ENCODE peak calls at places on chromosome 5, in six cellular contexts. J, W, D, L, Z and P are unnamed samples.

GRCh38 chr5:39219433-39219832 is at the start of gene FYB1:
- DNase-seq in W (no peak), J (peak), D (no peak), Z (no peak), L (no peak), P (peak)

GRCh38 chr5:95958308-95959014 is 3.2 kb downstream of the ELL2 start:
- DNase-seq in D (peak), L (peak), J (no peak), Z (no peak), W (no peak), P (no peak)

GRCh38 chr5:161086456-161086855 is 234.4 kb upstream of the ATP10B start:
- DNase-seq in D (no peak), J (no peak), W (no peak), L (no peak), Z (no peak), P (no peak)

GRCh38 chr5:37789991-37790390 is 49.9 kb downstream of the GDNF start:
- DNase-seq in W (no peak), J (no peak), L (no peak), Z (no peak), D (no peak), P (no peak)

GRCh38 chr5:151660616-151661015 is 26.1 kb downstream of the SPARC start:
- DNase-seq in L (no peak), Z (no peak), D (no peak), J (no peak), W (no peak), P (no peak)

GRCh38 chr5:171906703-171907590 is 99.5 kb downstream of the FBXW11 start:
- DNase-seq in J (no peak), W (no peak), D (no peak), Z (no peak), L (no peak), P (no peak)

GRCh38 chr5:139654875-139655491 is 6.8 kb downstream of the CXXC5 start:
- DNase-seq in L (peak), W (no peak), D (no peak), Z (no peak), J (no peak), P (no peak)

GRCh38 chr5:68252678-68253520 is 37.3 kb downstream of the PIK3R1 start:
- DNase-seq in W (peak), D (peak), L (peak), Z (peak), J (peak), P (peak)

GRCh38 chr5:157038568-157039187 is 20.2 kb downstream of the HAVCR1 start:
- DNase-seq in D (no peak), J (no peak), L (no peak), Z (no peak), W (no peak), P (no peak)

GRCh38 chr5:40441733-40442132 is 238.0 kb upstream of the PTGER4 start:
- DNase-seq in W (no peak), Z (no peak), J (no peak), L (no peak), D (no peak), P (no peak)

DNA sequence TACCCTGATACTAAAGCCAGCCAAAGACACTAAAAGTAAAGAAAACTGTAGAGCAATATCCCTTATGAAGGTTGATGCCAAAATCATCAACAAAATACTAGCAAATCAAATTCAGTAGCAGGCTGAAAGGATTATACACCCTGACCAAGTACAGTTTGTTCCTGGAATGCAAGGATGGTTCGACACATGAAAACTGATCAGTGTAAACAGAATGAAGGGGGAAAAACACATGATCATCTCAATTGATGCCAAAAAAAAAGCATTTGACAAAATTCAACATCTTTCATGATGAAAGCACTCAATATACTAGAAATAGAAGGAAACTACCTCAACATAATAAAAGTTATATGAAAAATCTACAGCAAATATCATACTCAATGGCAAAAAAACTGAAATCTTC is 43.5 kb upstream of the LRRC14B start:
- DNase-seq in J (no peak), W (no peak), L (no peak), D (no peak), Z (peak), P (no peak)
- TF ChIP-seq POLR2AphosphoS5 in J (no peak), W (no peak), L (no peak), D (no peak), Z (no peak), P (no peak)

GRCh38 chr5:16457853-16458252 is 7.7 kb downstream of the ZNF622 start:
- DNase-seq in D (no peak), W (no peak), J (no peak), L (no peak), Z (no peak), P (no peak)

GRCh38 chr5:16461782-16462181 is 3.8 kb downstream of the ZNF622 start:
- DNase-seq in W (no peak), Z (no peak), J (no peak), D (no peak), L (no peak), P (no peak)

GRCh38 chr5:16459451-16459850 is 6.1 kb downstream of the ZNF622 start:
- DNase-seq in L (no peak), W (no peak), Z (no peak), D (no peak), J (no peak), P (no peak)

GRCh38 chr5:16457451-16457850 is 8.1 kb downstream of the ZNF622 start:
- DNase-seq in W (no peak), L (no peak), D (no peak), Z (no peak), J (no peak), P (no peak)

DNA sequence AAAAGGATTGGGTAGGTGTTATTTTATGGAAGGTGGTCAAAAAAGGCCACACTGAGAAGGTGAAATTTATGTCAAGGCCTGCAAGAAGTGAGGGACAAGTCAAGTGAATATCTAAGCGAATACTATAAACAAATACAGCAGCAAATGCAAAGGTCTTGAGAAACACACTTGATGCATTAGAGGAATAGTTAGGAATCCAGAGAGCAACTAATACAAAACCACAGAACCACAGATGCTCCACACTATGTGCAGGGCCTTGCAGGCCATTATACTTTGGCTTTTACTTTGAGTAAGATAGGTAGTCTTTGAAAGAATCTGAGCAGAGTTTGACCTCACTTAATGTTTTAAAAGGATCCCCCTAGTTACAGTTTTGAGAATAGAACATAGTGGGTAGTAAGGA is 4.6 kb downstream of the ZNF622 start:
- DNase-seq in L (no peak), Z (no peak), D (no peak), W (no peak), J (no peak), P (no peak)
- H3K4me3 ChIP-seq in L (no peak), Z (no peak), D (no peak), W (no peak), J (no peak), P (no peak)

GRCh38 chr5:138458856-138459255 is 6.4 kb upstream of the EGR1 start:
- DNase-seq in Z (no peak), L (no peak), D (no peak), J (no peak), W (no peak), P (no peak)

GRCh38 chr5:138458353-138458752 is 6.9 kb upstream of the EGR1 start:
- DNase-seq in L (no peak), J (no peak), W (no peak), D (no peak), Z (no peak), P (no peak)

GRCh38 chr5:138457532-138458275 is 7.6 kb upstream of the EGR1 start:
- DNase-seq in Z (no peak), L (no peak), W (no peak), J (no peak), D (no peak), P (no peak)

GRCh38 chr5:138460032-138460693 is 5.1 kb upstream of the EGR1 start:
- DNase-seq in D (no peak), J (no peak), W (no peak), Z (peak), L (no peak), P (no peak)

GRCh38 chr5:138459311-138459710 is 6.0 kb upstream of the EGR1 start:
- DNase-seq in D (no peak), L (peak), Z (no peak), J (no peak), W (no peak), P (no peak)
- TF ChIP-seq POLR2AphosphoS5 in D (no peak), L (no peak), Z (no peak), J (no peak), W (no peak), P (no peak)

GRCh38 chr5:90109285-90109684 is 300.3 kb downstream of the CETN3 start:
- DNase-seq in D (no peak), J (no peak), L (no peak), W (no peak), Z (no peak), P (no peak)

GRCh38 chr5:90113108-90113507 is 296.4 kb downstream of the CETN3 start:
- DNase-seq in L (no peak), J (no peak), W (no peak), Z (no peak), D (peak), P (no peak)

GRCh38 chr5:90112293-90112692 is 297.3 kb downstream of the CETN3 start:
- DNase-seq in L (no peak), J (no peak), W (no peak), D (peak), Z (no peak), P (no peak)

DNA sequence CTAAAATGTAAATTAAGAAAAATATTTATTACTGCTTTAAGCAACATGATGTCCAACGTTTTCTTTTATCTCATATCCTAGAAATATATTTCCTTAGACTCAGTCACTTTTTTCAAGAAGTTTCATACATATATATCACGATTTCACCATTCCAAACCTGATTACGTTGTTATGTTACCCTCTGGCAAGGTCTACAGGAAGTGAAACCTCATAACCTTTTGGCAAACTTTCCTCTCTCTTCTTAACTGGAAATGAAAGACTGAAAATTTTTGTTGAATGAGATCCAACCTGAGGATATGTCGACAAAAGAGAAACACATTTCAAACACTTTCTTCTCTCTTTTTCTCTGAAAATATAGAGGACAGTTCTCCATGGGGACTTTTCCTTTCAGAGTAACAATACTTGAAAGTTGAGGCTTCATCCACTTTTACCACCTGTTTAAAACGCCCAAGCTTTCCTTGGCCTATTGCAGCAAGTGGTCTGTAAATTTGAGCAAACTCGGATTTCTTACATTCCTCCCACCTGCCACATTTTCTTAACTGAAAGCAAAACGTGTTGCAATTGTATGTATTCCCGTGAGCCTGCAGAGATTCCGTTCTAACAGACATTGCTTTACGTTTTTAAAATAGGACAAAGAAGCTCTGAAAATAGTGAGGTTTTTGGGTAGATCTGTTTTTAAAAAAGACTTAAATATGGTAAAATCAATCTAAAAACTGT is 298.0 kb downstream of the CETN3 start:
- DNase-seq in L (no peak), Z (no peak), W (no peak), J (no peak), D (no peak), P (no peak)
- H3K4me3 ChIP-seq in L (no peak), Z (no peak), W (no peak), J (no peak), D (no peak), P (no peak)

DNA sequence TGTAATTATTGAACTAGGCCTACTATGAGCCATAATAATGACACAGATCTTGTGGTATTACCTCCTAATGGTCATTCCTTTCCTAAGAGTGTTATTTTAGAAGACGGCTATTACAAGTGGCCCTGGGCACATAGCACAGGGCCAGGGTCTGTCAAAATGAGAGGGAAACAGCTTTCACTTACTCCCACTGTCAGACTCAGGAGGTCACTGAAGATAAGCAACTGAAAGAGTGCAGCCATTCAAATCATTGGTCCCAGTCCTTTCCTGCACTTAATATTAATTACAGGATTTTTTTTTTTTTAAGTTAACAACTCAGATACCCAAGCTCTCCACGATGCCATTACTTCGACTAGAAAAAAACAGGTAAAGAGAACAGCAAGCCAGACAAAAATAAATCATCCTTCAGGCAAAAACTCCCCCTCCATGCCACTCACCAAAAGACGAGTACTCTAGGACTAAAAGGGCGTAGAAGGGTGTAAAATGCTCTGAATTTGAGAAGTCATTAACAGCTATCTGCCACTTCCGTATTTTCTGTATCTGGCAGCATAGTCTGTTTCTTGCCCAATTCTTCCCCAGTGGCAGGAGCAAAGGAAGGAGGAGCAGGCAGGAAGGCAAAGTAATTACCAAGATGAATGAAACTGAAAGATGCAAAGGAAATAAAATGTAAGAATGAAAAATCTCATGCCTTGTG is 87.4 kb downstream of the ZNF608 start:
- DNase-seq in J (no peak), D (no peak), W (no peak), Z (peak), L (no peak), P (no peak)
- TF ChIP-seq POLR2AphosphoS5 in J (no peak), D (no peak), W (no peak), Z (no peak), L (no peak), P (no peak)

GRCh38 chr5:65141487-65141886 is 340.2 kb downstream of the ADAMTS6 start:
- DNase-seq in D (no peak), L (no peak), J (no peak), W (no peak), Z (no peak), P (no peak)
- H3K4me3 ChIP-seq in D (peak), L (no peak), J (no peak), W (no peak), Z (no peak), P (no peak)

DNA sequence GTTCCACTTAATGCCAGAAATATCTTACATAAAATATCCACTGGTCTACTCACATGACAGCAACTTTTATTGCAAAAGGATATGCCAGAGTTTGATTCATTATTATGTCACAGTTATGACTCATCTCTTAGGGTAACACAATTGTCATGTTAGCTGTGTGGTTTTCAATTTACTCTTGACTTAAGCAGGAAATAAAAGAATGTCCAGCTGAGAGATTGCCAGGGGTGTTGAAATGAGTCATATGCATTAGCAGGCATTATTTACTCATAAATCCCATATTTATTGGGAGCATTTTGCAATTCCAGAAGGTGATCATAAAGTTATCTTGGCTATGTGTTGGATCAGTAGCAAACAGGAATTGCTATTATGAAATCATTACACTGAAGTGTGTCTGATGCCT is 1164.6 kb upstream of the CDH18 start:
- DNase-seq in L (no peak), Z (no peak), D (no peak), W (no peak), J (no peak), P (no peak)
- TF ChIP-seq POLR2AphosphoS5 in L (no peak), Z (no peak), D (no peak), W (no peak), J (no peak), P (no peak)

DNA sequence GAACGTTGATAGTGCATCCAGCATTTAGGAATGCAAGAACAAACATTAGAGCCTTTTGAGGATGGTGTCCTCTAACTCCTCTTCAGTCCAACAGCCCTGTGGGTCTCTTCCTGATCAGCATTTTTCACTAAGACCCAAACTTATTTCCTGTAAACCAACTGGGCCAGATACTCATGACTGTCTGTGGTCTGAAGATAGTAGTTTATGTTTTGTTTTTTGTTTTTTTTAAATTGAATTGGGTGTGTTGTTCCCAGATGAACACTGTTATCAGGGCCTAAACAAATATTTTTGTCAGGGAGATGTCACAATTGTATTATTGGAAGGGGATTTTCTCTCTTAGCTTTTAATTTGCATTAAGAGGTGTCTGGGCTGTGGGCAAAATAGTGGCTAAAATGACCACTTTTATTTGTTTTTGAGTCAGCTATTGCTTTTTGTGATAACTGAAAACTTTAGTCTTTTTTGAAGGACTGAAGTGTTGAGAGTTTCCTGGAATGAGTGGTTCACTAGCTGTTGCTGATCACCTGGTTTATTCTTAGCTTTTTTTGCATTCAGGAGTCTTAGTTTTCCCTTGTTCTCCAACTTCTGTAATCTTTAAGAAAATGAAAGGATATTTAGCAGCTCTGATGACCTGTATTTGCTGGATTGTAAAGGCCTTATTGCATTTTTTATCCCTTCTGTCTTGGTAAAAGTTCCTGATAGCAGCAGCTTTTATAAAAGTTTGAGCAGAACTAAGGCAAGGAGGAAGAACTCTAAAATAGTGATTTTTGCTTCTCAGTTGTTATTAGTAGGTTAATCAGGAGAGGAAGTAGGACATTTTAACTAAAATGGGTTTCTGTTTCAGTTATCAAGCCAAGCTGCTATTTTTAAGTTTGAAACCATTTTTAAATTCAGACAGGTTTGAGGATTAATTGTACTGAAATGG is 5.5 kb downstream of the MAN2A1 start:
- DNase-seq in J (no peak), Z (no peak), L (no peak), W (no peak), D (no peak), P (no peak)
- H3K4me3 ChIP-seq in J (no peak), Z (no peak), L (no peak), W (no peak), D (no peak), P (no peak)

DNA sequence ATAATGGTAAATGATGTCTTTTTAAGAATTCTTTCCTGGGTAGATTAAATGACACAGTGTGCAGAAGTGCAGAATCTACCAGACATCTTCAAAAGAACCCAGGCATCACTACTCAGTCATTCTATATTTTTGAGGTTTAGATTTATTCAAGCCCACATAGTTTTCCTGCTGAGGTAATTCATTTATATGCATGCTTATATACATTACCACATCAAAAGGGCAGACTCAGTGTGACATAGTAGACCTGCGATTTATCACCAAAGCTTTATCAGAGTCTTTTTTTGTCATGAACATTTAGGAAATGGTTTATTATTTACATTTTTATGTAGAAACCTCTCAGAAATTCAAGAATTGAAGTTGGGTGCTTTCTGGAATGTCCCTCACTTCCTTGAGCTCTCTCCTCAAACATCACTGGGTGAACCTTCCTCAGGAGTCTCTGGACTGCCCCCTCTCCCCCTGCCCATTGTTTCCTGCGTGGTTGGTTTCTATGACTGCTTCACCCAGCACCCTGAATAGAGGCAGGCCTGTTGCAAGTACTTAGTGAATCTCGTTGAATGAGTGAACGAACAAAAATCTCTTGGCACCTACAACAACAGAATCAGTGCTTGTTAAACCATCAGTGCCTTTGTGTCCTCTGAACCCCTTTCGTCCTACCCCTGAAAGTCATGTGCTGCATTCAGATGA is 42.5 kb downstream of the ADAMTS16 start:
- DNase-seq in W (no peak), Z (no peak), J (no peak), D (peak), L (no peak), P (no peak)
- TF ChIP-seq POLR2AphosphoS5 in W (no peak), Z (no peak), J (no peak), D (no peak), L (no peak), P (no peak)

GRCh38 chr5:54247226-54247625 is 63.1 kb downstream of the ARL15 start:
- DNase-seq in Z (no peak), W (no peak), J (no peak), D (no peak), L (no peak), P (no peak)
- H3K4me3 ChIP-seq in Z (no peak), W (no peak), J (no peak), D (no peak), L (no peak), P (no peak)